ENCODE peak calls at places on chromosome 20, in ten cellular contexts. One of them, this sample, is unnamed.

GRCh38 chr20:44247676-44248419 is 740 bp downstream of the GDAP1L1 start:
- DNase-seq in HS-5: no peak
- DNase-seq in activated CD4-positive, CD25-positive, alpha-beta regulatory T cell: no peak
- DNase-seq in COR-L47: no peak
- DNase-seq in NCI-H1436: no peak
- DNase-seq in cardiac muscle cell: peak; percentile 88
- DNase-seq in cardiac fibroblast: peak; percentile 29
- DNase-seq in amniotic stem cell: no peak
- DNase-seq in retina: peak; percentile 73
- DNase-seq in HEK293T: peak; percentile 65
- DNase-seq in this sample: no peak

GRCh38 chr20:25310268-25310920 is 62.5 kb downstream of the PYGB start:
- DNase-seq in NCI-H1436: peak; percentile 32
- DNase-seq in amniotic stem cell: no peak
- DNase-seq in COR-L47: peak; percentile 48
- DNase-seq in cardiac muscle cell: peak; percentile 47
- DNase-seq in activated CD4-positive, CD25-positive, alpha-beta regulatory T cell: peak; percentile 25
- DNase-seq in HS-5: peak; percentile 90
- DNase-seq in cardiac fibroblast: peak; percentile 85
- DNase-seq in HEK293T: peak; percentile 48
- DNase-seq in retina: no peak
- DNase-seq in this sample: peak; percentile 88

GRCh38 chr20:32364554-32365208 is 6.5 kb downstream of the ASXL1 start:
- DNase-seq in cardiac muscle cell: no peak
- DNase-seq in retina: no peak
- DNase-seq in HS-5: no peak
- DNase-seq in COR-L47: no peak
- DNase-seq in HEK293T: no peak
- DNase-seq in activated CD4-positive, CD25-positive, alpha-beta regulatory T cell: no peak
- DNase-seq in amniotic stem cell: no peak
- DNase-seq in NCI-H1436: no peak
- DNase-seq in cardiac fibroblast: no peak
- DNase-seq in this sample: no peak

GRCh38 chr20:2815242-2815900 is 584 bp downstream of the C20orf141 start:
- DNase-seq in cardiac fibroblast: no peak
- DNase-seq in activated CD4-positive, CD25-positive, alpha-beta regulatory T cell: no peak
- DNase-seq in amniotic stem cell: no peak
- DNase-seq in retina: no peak
- DNase-seq in COR-L47: no peak
- DNase-seq in cardiac muscle cell: no peak
- DNase-seq in HEK293T: no peak
- DNase-seq in HS-5: no peak
- DNase-seq in NCI-H1436: no peak
- DNase-seq in this sample: no peak

GRCh38 chr20:57560554-57561355 is at the start of gene PCK1:
- DNase-seq in amniotic stem cell: no peak
- DNase-seq in activated CD4-positive, CD25-positive, alpha-beta regulatory T cell: no peak
- DNase-seq in retina: no peak
- DNase-seq in HEK293T: peak; percentile 25
- DNase-seq in HS-5: no peak
- DNase-seq in cardiac muscle cell: no peak
- DNase-seq in cardiac fibroblast: peak; percentile 18
- DNase-seq in COR-L47: peak; percentile 68
- DNase-seq in NCI-H1436: no peak
- DNase-seq in this sample: no peak

GRCh38 chr20:46959081-46959692 is 64.5 kb downstream of the EYA2 start:
- DNase-seq in HS-5: peak; percentile 97
- DNase-seq in HEK293T: no peak
- DNase-seq in NCI-H1436: no peak
- DNase-seq in COR-L47: no peak
- DNase-seq in cardiac fibroblast: peak; percentile 95
- DNase-seq in activated CD4-positive, CD25-positive, alpha-beta regulatory T cell: no peak
- DNase-seq in cardiac muscle cell: no peak
- DNase-seq in retina: no peak
- DNase-seq in amniotic stem cell: peak; percentile 82
- DNase-seq in this sample: no peak

GRCh38 chr20:49814057-49814675 is 1.5 kb downstream of the SLC9A8 start:
- DNase-seq in cardiac fibroblast: no peak
- DNase-seq in HEK293T: no peak
- DNase-seq in COR-L47: no peak
- DNase-seq in amniotic stem cell: no peak
- DNase-seq in activated CD4-positive, CD25-positive, alpha-beta regulatory T cell: no peak
- DNase-seq in retina: no peak
- DNase-seq in cardiac muscle cell: no peak
- DNase-seq in HS-5: no peak
- DNase-seq in NCI-H1436: no peak
- DNase-seq in this sample: no peak

GRCh38 chr20:25087186-25087929 is 5.4 kb upstream of the VSX1 start:
- DNase-seq in HEK293T: no peak
- DNase-seq in activated CD4-positive, CD25-positive, alpha-beta regulatory T cell: no peak
- DNase-seq in cardiac fibroblast: no peak
- DNase-seq in amniotic stem cell: no peak
- DNase-seq in cardiac muscle cell: no peak
- DNase-seq in HS-5: no peak
- DNase-seq in retina: no peak
- DNase-seq in COR-L47: peak; percentile 83
- DNase-seq in NCI-H1436: no peak
- DNase-seq in this sample: no peak

GRCh38 chr20:63702036-63702665 is 5.6 kb downstream of the ARFRP1 start:
- DNase-seq in cardiac fibroblast: no peak
- DNase-seq in HS-5: no peak
- DNase-seq in cardiac muscle cell: no peak
- DNase-seq in retina: no peak
- DNase-seq in COR-L47: no peak
- DNase-seq in activated CD4-positive, CD25-positive, alpha-beta regulatory T cell: no peak
- DNase-seq in NCI-H1436: no peak
- DNase-seq in amniotic stem cell: no peak
- DNase-seq in HEK293T: peak; percentile 4
- DNase-seq in this sample: no peak

GRCh38 chr20:46219190-46219589 is 89.1 kb downstream of the CDH22 start:
- DNase-seq in NCI-H1436: no peak
- DNase-seq in HS-5: no peak
- DNase-seq in retina: no peak
- DNase-seq in amniotic stem cell: no peak
- DNase-seq in HEK293T: no peak
- DNase-seq in activated CD4-positive, CD25-positive, alpha-beta regulatory T cell: no peak
- DNase-seq in cardiac muscle cell: no peak
- DNase-seq in cardiac fibroblast: no peak
- DNase-seq in COR-L47: no peak
- DNase-seq in this sample: no peak

GRCh38 chr20:31667315-31668285 is 29.9 kb downstream of the COX4I2 start:
- DNase-seq in NCI-H1436: no peak
- DNase-seq in activated CD4-positive, CD25-positive, alpha-beta regulatory T cell: no peak
- DNase-seq in HEK293T: no peak
- DNase-seq in retina: no peak
- DNase-seq in cardiac fibroblast: no peak
- DNase-seq in cardiac muscle cell: no peak
- DNase-seq in amniotic stem cell: no peak
- DNase-seq in HS-5: no peak
- DNase-seq in COR-L47: no peak
- DNase-seq in this sample: no peak

GRCh38 chr20:31572042-31572700 is 32.9 kb upstream of the ID1 start:
- DNase-seq in HS-5: no peak
- DNase-seq in cardiac muscle cell: no peak
- DNase-seq in retina: peak; percentile 24
- DNase-seq in activated CD4-positive, CD25-positive, alpha-beta regulatory T cell: no peak
- DNase-seq in cardiac fibroblast: no peak
- DNase-seq in NCI-H1436: no peak
- DNase-seq in HEK293T: no peak
- DNase-seq in COR-L47: peak; percentile 51
- DNase-seq in amniotic stem cell: no peak
- DNase-seq in this sample: no peak

GRCh38 chr20:38272398-38272797 is 11.9 kb upstream of the KIAA1755 start:
- DNase-seq in NCI-H1436: no peak
- DNase-seq in activated CD4-positive, CD25-positive, alpha-beta regulatory T cell: no peak
- DNase-seq in COR-L47: no peak
- DNase-seq in retina: no peak
- DNase-seq in HS-5: no peak
- DNase-seq in cardiac muscle cell: no peak
- DNase-seq in cardiac fibroblast: peak; percentile 78
- DNase-seq in HEK293T: no peak
- DNase-seq in amniotic stem cell: no peak
- DNase-seq in this sample: no peak

GRCh38 chr20:32006841-32007786 is 3.1 kb upstream of the CCM2L start:
- DNase-seq in amniotic stem cell: no peak
- DNase-seq in COR-L47: peak; percentile 31
- DNase-seq in HEK293T: no peak
- DNase-seq in retina: no peak
- DNase-seq in cardiac fibroblast: no peak
- DNase-seq in activated CD4-positive, CD25-positive, alpha-beta regulatory T cell: no peak
- DNase-seq in cardiac muscle cell: no peak
- DNase-seq in HS-5: no peak
- DNase-seq in NCI-H1436: no peak
- DNase-seq in this sample: no peak

GRCh38 chr20:17610566-17611289 is 40.9 kb downstream of the DSTN start:
- DNase-seq in cardiac muscle cell: no peak
- DNase-seq in amniotic stem cell: no peak
- DNase-seq in HS-5: no peak
- DNase-seq in retina: no peak
- DNase-seq in cardiac fibroblast: no peak
- DNase-seq in HEK293T: no peak
- DNase-seq in NCI-H1436: no peak
- DNase-seq in COR-L47: no peak
- DNase-seq in activated CD4-positive, CD25-positive, alpha-beta regulatory T cell: peak; percentile 52
- DNase-seq in this sample: no peak

GRCh38 chr20:50695144-50695872 is 4.0 kb upstream of the RIPOR3 start:
- DNase-seq in NCI-H1436: no peak
- DNase-seq in amniotic stem cell: no peak
- DNase-seq in cardiac muscle cell: no peak
- DNase-seq in HEK293T: no peak
- DNase-seq in retina: no peak
- DNase-seq in cardiac fibroblast: no peak
- DNase-seq in COR-L47: no peak
- DNase-seq in HS-5: no peak
- DNase-seq in activated CD4-positive, CD25-positive, alpha-beta regulatory T cell: no peak
- DNase-seq in this sample: no peak